ENCODE peak calls at places on chromosome 19, in seven cellular contexts. P, Z, S, C, D, E and Q are unnamed samples.

GRCh38 chr19:46533085-46534081 is 37.7 kb upstream of the PNMA8B start:
- DNase-seq in E (no peak), D (no peak), S (peak; percentile 77), C (no peak), P (peak; percentile 63), Z (no peak), Q (no peak)

GRCh38 chr19:33207040-33207620 is 13.0 kb downstream of the LRP3 start:
- DNase-seq in C (no peak), S (peak; percentile 40), E (no peak), Z (no peak), D (no peak), P (no peak), Q (no peak)

GRCh38 chr19:8333771-8334457 is 9.1 kb downstream of the KANK3 start:
- DNase-seq in C (no peak), E (no peak), P (peak; percentile 73), Z (no peak), D (no peak), S (peak; percentile 38), Q (no peak)

GRCh38 chr19:49231389-49231788 is 73.8 kb downstream of the TRPM4 start:
- DNase-seq in C (no peak), D (no peak), P (no peak), S (no peak), Z (no peak), E (peak; percentile 41), Q (no peak)

GRCh38 chr19:1967087-1967608 is 26.2 kb downstream of the CSNK1G2 start:
- DNase-seq in S (no peak), C (no peak), E (no peak), D (no peak), Z (no peak), P (no peak), Q (no peak)

GRCh38 chr19:42143341-42144234 is 11.3 kb upstream of the POU2F2 start:
- DNase-seq in Z (no peak), E (no peak), S (no peak), C (peak; percentile 44), P (peak; percentile 89), D (no peak), Q (no peak)

GRCh38 chr19:10637894-10638293 is 12.5 kb downstream of the SLC44A2 start:
- DNase-seq in C (no peak), P (no peak), E (no peak), Z (no peak), D (no peak), S (no peak), Q (no peak)

GRCh38 chr19:45423033-45423588 is 606 bp downstream of the ERCC1 start:
- DNase-seq in D (no peak), Z (no peak), E (no peak), C (no peak), P (no peak), S (no peak), Q (no peak)

GRCh38 chr19:6737873-6738725 is 719 bp upstream of the GPR108 start:
- DNase-seq in P (peak; percentile 78), Z (no peak), D (peak; percentile 87), E (no peak), S (no peak), C (peak; percentile 88), Q (no peak)

GRCh38 chr19:8478605-8479004 is 23.8 kb downstream of the PRAM1 start:
- DNase-seq in C (no peak), Z (no peak), S (no peak), P (no peak), E (no peak), D (no peak), Q (no peak)

GRCh38 chr19:4369888-4370260 is 26.5 kb downstream of the MPND start:
- DNase-seq in P (peak; percentile 74), Z (no peak), E (no peak), C (peak; percentile 34), S (no peak), D (no peak), Q (peak; percentile 38)

GRCh38 chr19:56748443-56748842 is 76.9 kb upstream of the ZNF835 start:
- DNase-seq in C (peak; percentile 4), D (peak; percentile 47), E (no peak), P (no peak), S (peak; percentile 40), Z (no peak), Q (no peak)

GRCh38 chr19:46133101-46133627 is 8.7 kb upstream of the IGFL3 start:
- DNase-seq in D (peak; percentile 78), Z (peak; percentile 73), E (peak; percentile 24), C (peak; percentile 2), P (peak; percentile 57), S (no peak), Q (peak; percentile 88)

GRCh38 chr19:9009935-9010651 is at the start of gene MUC16:
- DNase-seq in D (no peak), Z (no peak), C (no peak), E (no peak), P (no peak), S (no peak), Q (no peak)

GRCh38 chr19:1553415-1553814 is 14.7 kb downstream of the MEX3D start:
- DNase-seq in P (no peak), S (no peak), C (no peak), E (no peak), D (no peak), Z (no peak), Q (no peak)

GRCh38 chr19:14507704-14508246 is 10.4 kb downstream of the DNAJB1 start:
- DNase-seq in S (no peak), D (peak; percentile 71), C (peak; percentile 67), Z (no peak), E (no peak), P (no peak), Q (peak; percentile 46)
- TF ChIP-seq JUND in S (no peak), D (no peak), C (peak; percentile 51), Z (no peak), E (no peak), P (no peak), Q (no peak)

GRCh38 chr19:18577365-18577914 is 5.8 kb downstream of the UBA52 start:
- DNase-seq in Z (no peak), C (no peak), D (no peak), E (no peak), S (no peak), P (no peak), Q (no peak)
- TF ChIP-seq JUND in Z (no peak), C (no peak), D (no peak), E (no peak), S (no peak), P (no peak), Q (no peak)

GRCh38 chr19:294819-295686 is 3.9 kb upstream of the PLPP2 start:
- DNase-seq in S (peak; percentile 65), P (peak; percentile 91), E (no peak), D (no peak), C (peak; percentile 67), Z (no peak), Q (no peak)
- TF ChIP-seq JUND in S (no peak), P (no peak), E (no peak), D (no peak), C (peak; percentile 17), Z (no peak), Q (no peak)

DNA sequence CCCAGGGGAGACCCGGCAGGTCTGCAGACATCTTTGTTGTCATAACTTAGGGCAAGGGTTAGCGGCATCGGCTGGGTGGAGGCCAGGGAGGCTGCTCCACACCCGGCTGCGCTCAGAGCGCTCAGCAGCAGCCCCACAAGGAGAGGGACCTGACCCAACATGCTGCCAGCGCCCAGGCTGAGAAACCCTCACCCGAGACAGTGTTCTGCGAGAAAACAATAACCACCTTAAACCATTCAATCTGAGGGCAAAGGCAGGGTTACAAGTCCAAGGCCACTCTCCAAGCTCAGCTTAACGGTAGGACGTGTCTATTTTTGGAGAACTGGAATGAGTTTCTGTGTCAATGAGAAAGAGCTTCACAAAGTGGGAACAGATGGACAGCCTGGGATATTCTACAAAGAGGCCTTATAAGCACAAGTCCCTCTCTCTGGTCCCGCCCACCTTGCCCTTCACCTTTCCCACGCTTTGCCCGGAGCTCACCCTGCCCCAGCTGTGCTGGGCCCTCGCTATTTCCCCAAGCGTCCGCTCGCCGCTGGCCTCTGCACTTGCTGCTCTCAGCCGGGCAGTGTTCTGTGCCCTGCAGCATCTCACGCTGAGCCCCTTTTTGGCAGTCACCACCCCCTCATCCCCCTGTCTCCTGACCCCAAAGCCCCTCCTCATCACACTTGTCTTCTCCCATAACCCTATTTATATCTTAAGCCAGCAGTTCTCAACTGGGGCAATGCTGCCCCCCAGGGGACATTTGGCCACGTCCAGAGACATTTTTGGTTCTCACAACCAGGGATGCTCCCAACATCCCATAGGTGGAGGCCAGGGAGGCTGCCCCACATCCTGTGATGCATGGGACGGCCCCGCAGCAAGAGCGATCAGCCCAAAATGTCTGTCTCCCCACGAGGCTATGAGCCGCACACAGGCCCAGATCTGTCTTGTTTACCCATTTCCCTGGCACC is 17.6 kb downstream of the PPP1R12C start:
- DNase-seq in E (no peak), P (peak; percentile 67), S (no peak), C (peak; percentile 47), Z (no peak), D (no peak), Q (no peak)
- TF ChIP-seq JUND in E (no peak), P (no peak), S (no peak), C (no peak), Z (no peak), D (no peak), Q (no peak)

GRCh38 chr19:28577199-28577598 is 635.8 kb downstream of the UQCRFS1 start:
- DNase-seq in C (no peak), Z (no peak), D (no peak), S (no peak), P (no peak), E (no peak), Q (no peak)
- TF ChIP-seq JUND in C (no peak), Z (no peak), D (no peak), S (no peak), P (no peak), E (no peak), Q (no peak)

DNA sequence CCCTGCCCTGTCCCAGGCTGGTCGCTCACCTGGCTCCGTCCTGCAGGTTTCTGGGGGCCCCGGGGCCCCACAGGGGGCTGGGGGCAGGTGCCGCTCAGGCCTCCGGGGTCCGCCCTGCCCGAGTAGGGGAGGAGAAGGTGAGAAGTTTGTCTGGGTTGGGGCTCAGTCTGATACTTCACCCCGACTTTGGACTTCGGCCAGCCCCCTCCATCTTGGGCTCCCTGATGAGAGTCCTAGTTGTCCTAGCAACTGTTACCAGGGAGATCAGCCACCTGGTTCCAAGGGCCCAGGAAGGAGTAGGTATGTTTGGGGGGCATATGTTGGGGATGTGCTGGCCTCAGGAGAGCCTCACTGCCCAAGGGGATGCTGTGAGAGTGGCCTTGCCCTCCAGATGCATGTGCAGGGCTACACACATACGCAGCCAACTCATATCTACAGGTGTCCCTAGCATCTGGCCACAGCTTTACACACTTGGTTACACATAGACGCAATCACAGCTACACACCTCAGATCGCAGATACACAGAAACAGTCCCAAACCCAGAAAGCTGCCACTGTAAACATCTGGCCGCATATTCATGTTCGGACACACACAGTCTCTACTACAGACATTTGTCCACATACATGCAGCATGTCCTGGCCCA is 3.4 kb downstream of the NUMBL start:
- DNase-seq in D (no peak), P (no peak), E (no peak), C (no peak), S (no peak), Z (no peak), Q (no peak)
- TF ChIP-seq JUND in D (no peak), P (no peak), E (no peak), C (no peak), S (no peak), Z (no peak), Q (no peak)